ENCODE peak calls at places on chromosome 15, in five cellular contexts. J is GM23338, S is AG09319, O is sigmoid colon, L is AG10803. M is an unnamed sample.

GRCh38 chr15:47523669-47524068 is 193.6 kb upstream of the SEMA6D start:
- DNase-seq in L (peak), S (no peak), J (no peak), O (no peak), M (peak)

GRCh38 chr15:63473999-63474809 is 30.2 kb upstream of the USP3 start:
- DNase-seq in L (peak), S (no peak), O (no peak), J (peak), M (peak)

GRCh38 chr15:77877869-77878577 is 199.5 kb downstream of the TBC1D2B start:
- DNase-seq in O (no peak), L (peak), J (no peak), S (no peak), M (no peak)

GRCh38 chr15:47705601-47706000 is 11.7 kb upstream of the SEMA6D start:
- DNase-seq in J (no peak), L (no peak), O (no peak), S (no peak), M (no peak)

GRCh38 chr15:27479232-27480140 is 508.5 kb downstream of the GABRG3 start:
- DNase-seq in S (no peak), J (no peak), O (no peak), L (no peak), M (no peak)

GRCh38 chr15:31300208-31300661 is 26.4 kb upstream of the KLF13 start:
- DNase-seq in J (no peak), O (peak), S (no peak), L (no peak), M (no peak)

GRCh38 chr15:31402511-31403056 is 75.9 kb downstream of the KLF13 start:
- DNase-seq in L (peak), O (peak), S (no peak), J (no peak), M (peak)

GRCh38 chr15:68694111-68694510 is 115.3 kb downstream of the CORO2B start:
- DNase-seq in J (no peak), O (no peak), L (no peak), S (no peak), M (no peak)

GRCh38 chr15:89421219-89421618 is 75.2 kb downstream of the RHCG start:
- DNase-seq in J (peak), O (no peak), S (no peak), L (no peak), M (no peak)

GRCh38 chr15:73930371-73930770 is 4.1 kb downstream of the LOXL1 start:
- DNase-seq in L (peak), J (no peak), S (no peak), O (no peak), M (no peak)

GRCh38 chr15:100167884-100168375 is 173.8 kb downstream of the ADAMTS17 start:
- DNase-seq in J (no peak), S (no peak), O (no peak), L (no peak), M (no peak)

GRCh38 chr15:35936284-35936683 is 390.3 kb upstream of the DPH6 start:
- DNase-seq in J (no peak), S (no peak), O (no peak), L (no peak), M (no peak)

GRCh38 chr15:74320358-74321247 is 46.8 kb downstream of the CYP11A1 start:
- DNase-seq in L (peak), S (no peak), J (peak), O (no peak), M (peak)

GRCh38 chr15:27592036-27592725 is 506.9 kb downstream of the OCA2 start:
- DNase-seq in S (no peak), L (peak), O (no peak), J (peak), M (no peak)

GRCh38 chr15:73352082-73352481 is 16.7 kb downstream of the HCN4 start:
- DNase-seq in J (no peak), S (no peak), O (no peak), L (peak), M (no peak)

GRCh38 chr15:54312528-54312927 is 334.3 kb downstream of the UNC13C start:
- DNase-seq in O (no peak), S (no peak), L (no peak), J (no peak), M (no peak)

GRCh38 chr15:71434774-71435173 is 319.5 kb downstream of the THSD4 start:
- DNase-seq in S (no peak), O (no peak), J (no peak), L (no peak), M (no peak)

GRCh38 chr15:88072598-88073385 is 183.7 kb downstream of the NTRK3 start:
- DNase-seq in J (peak), L (no peak), S (no peak), O (no peak), M (no peak)

GRCh38 chr15:87902772-87903388 is 353.7 kb downstream of the NTRK3 start:
- DNase-seq in O (no peak), S (no peak), L (no peak), J (no peak), M (no peak)

GRCh38 chr15:96336643-96337353 is 6.3 kb downstream of the NR2F2 start:
- DNase-seq in O (no peak), J (peak), L (no peak), S (no peak), M (peak)

GRCh38 chr15:73954188-73955145 is 28.2 kb downstream of the LOXL1 start:
- DNase-seq in L (no peak), O (peak), J (no peak), S (no peak), M (no peak)

GRCh38 chr15:31223478-31224350 is 102.9 kb upstream of the KLF13 start:
- DNase-seq in O (no peak), J (peak), S (no peak), L (no peak), M (no peak)

GRCh38 chr15:89179966-89180875 is 41.2 kb downstream of the RLBP1 start:
- DNase-seq in O (no peak), J (no peak), L (no peak), S (no peak), M (no peak)

GRCh38 chr15:39919396-39919739 is 698 bp downstream of the GPR176 start:
- DNase-seq in L (no peak), S (no peak), J (peak), O (no peak), M (no peak)

DNA sequence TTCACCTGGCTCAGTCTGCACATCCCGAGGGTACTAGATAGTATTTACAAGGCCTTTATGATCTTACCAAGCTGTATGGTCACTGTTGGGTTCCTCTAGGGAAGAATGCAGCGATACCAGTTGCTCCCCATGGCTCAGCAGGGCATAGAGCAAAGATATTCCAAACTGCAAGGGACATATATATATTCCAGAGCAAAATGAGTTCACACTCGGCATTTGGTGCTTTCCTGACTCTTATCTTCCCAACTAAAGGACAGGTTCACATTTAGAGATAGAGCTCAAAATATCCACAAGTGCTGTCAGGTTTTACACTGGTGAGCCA is 3.5 kb upstream of the SPG11 start:
- DNase-seq in S (no peak), O (no peak), J (no peak), L (no peak), M (no peak)
- TF ChIP-seq CTCF in S (no peak), O (no peak), J (no peak), L (no peak), M (no peak)

DNA sequence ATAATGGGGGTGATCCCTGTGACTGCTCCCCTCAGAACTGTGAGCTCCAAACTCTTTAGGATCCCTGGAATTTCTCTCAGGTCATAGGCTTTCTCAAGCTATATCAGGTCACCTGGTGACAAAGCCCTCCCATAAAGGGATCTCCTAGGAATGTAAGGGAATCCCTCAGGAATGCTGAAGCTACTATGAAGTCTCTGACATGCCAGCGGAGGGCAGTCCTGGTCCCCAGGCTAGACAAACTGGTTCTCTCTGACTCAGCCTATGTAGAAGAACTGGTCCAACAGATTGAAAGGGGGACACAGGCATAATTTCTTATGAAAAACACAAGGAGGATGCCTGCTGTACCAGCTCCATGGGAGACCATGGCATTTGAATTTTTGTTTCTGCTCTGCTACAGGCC is 6.7 kb downstream of the LPCAT4 start:
- DNase-seq in S (no peak), J (peak), L (no peak), O (no peak), M (no peak)
- TF ChIP-seq CTCF in S (no peak), J (peak), L (no peak), O (no peak), M (no peak)

DNA sequence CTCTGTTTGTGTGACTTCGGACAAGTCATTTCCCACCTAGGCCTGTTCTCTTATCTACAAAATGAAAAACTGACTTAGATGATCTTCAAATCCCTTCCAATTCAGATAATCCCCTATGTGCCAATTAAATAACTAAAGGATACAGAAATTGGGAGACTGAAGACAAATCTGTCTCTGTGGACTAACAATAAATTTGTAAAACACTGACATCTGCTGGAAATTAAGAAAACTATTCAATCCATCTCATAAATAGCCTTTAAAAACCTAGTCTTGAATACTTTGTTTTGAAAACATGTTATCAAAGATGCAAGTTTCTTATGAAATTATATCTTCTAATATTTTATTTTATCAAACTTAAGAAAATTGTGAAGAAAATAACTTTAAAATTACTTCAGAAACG is 38.3 kb downstream of the MTHFS start:
- DNase-seq in O (no peak), L (peak), J (no peak), S (no peak), M (no peak)
- TF ChIP-seq CTCF in O (no peak), L (peak), J (no peak), S (peak), M (peak)

GRCh38 chr15:49916998-49917397 is 202.0 kb downstream of the ATP8B4 start:
- DNase-seq in L (no peak), S (no peak), O (no peak), J (no peak), M (no peak)

GRCh38 chr15:49923671-49924070 is 195.4 kb downstream of the ATP8B4 start:
- DNase-seq in S (peak), J (no peak), O (no peak), L (peak), M (no peak)

GRCh38 chr15:49915822-49916221 is 203.2 kb downstream of the ATP8B4 start:
- DNase-seq in J (no peak), L (no peak), S (no peak), O (no peak), M (no peak)

DNA sequence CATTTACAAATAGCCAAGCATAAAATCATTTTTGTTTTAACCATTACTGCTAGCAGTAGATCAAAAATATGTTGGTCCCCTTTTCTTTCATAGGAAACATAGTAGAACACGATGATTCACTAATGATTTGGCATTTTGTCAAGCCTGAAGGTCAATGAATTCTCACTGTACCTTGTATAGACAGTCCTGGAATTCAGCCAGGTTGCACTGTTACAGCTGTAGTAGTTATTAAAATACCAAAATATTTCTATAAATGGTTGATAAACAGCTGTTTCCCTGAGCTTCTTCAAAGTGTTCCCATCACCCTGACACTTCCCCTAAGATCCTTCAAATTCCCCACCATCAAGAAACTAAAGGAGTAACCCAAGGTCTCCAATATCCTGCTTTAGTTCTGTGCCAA is 200.9 kb downstream of the ATP8B4 start:
- DNase-seq in O (no peak), S (no peak), L (peak), J (no peak), M (peak)
- TF ChIP-seq CTCF in O (no peak), S (no peak), L (no peak), J (no peak), M (no peak)

GRCh38 chr15:55789066-55789660 is 46.2 kb upstream of the PRTG start:
- DNase-seq in O (no peak), S (no peak), L (no peak), J (peak), M (peak)
- TF ChIP-seq CTCF in O (no peak), S (peak), L (peak), J (peak), M (peak)

DNA sequence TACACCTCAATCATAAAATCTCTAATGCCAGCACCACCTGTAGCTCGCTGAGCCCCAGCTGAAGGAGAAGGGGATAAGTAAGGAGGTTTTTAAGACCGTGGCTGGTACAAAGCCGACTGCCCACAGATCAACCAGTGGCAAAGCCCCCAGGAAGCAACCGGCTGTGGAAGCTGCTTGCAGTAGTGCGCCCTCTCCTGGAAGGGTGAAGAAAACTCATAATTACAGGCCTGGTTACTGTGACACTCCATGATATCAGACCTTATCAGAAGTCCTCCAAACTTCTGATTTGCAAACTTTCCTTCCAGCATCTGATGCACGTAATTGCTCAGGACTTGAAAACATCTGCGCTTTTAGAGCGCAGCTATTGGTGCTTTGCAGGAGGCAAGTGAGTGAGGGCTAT is 63.1 kb upstream of the MCTP2 start:
- DNase-seq in O (no peak), J (peak), S (no peak), L (no peak), M (peak)
- TF ChIP-seq CTCF in O (no peak), J (peak), S (no peak), L (peak), M (peak)

DNA sequence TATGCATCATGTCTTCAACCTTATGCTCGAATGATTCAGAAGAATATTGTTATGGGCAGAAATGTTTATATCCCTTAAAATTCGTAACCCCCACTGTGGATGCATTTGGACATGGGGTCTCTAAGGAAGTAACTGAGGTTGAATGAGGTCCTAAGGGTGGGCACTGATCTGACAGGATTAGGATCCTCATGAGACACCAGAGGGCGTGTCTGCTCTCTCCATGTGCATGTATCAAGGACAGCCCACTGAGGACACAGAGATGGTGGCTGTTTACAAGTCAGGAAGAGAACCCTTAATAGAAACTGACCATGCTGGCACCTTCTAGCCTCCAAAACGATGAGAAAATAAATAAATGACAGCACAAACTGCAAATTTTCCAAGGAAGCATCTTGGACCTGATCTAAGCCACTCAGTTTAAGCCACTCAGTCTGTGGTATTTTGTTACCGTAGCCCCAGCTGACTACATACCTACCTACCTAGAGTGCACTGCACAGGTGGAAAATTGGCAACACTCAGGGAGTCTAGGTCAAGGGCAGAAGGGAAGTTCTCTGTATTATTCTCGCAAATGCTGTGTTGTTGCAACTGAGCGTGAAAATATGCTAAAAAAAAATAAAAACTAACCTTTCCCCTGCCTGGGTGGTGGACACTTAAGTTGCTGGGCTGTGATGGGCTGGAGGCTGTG is 126.6 kb downstream of the TJP1 start:
- DNase-seq in O (no peak), L (no peak), S (no peak), J (peak), M (no peak)
- TF ChIP-seq CTCF in O (no peak), L (no peak), S (no peak), J (peak), M (no peak)